ENCODE peak calls at places on chromosomes 2 and 18, in four cellular contexts. Z is SK-N-SH, G is HepG2, V is GM12878. A is an unnamed sample.
A peak's percentile ranks its signal among the peaks of the same experiment; 100 is the strongest.

GRCh38 chr2:157404363-157404762 is 39.5 kb downstream of the CYTIP start:
- DNase-seq in G (no peak), Z (no peak), V (peak; percentile 85), A (no peak)

GRCh38 chr2:157839162-157839801 is 36.8 kb downstream of the ACVR1 start:
- DNase-seq in V (no peak), Z (peak; percentile 63), G (peak; percentile 70), A (peak; percentile 63)

GRCh38 chr2:206971805-206972204 is 32.5 kb downstream of the CPO start:
- DNase-seq in G (no peak), Z (no peak), V (no peak), A (no peak)

GRCh38 chr2:61405813-61406212 is 65.1 kb downstream of the USP34 start:
- DNase-seq in V (no peak), G (no peak), Z (no peak), A (no peak)

GRCh38 chr2:152200562-152201465 is 25.3 kb upstream of the STAM2 start:
- DNase-seq in V (no peak), Z (peak; percentile 32), G (peak; percentile 77), A (no peak)

GRCh38 chr2:165067958-165068612 is 112.8 kb upstream of the SLC38A11 start:
- DNase-seq in V (no peak), G (no peak), Z (peak; percentile 79), A (peak; percentile 67)

GRCh38 chr2:105330681-105331375 is 1.3 kb upstream of the TGFBRAP1 start:
- DNase-seq in Z (no peak), V (no peak), G (no peak), A (no peak)

GRCh38 chr18:62987859-62988258 is 272.5 kb downstream of the PHLPP1 start:
- DNase-seq in V (no peak), G (no peak), Z (no peak), A (no peak)

GRCh38 chr2:28779020-28779419 is 27.4 kb downstream of the PPP1CB start:
- DNase-seq in V (no peak), Z (no peak), G (no peak), A (no peak)

GRCh38 chr2:135485441-135485840 is 45.6 kb downstream of the ZRANB3 start:
- DNase-seq in V (no peak), G (no peak), Z (no peak), A (no peak)

GRCh38 chr2:1693723-1694122 is 50.6 kb downstream of the PXDN start:
- DNase-seq in V (no peak), G (no peak), Z (peak; percentile 77), A (no peak)

GRCh38 chr2:46850742-46851141 is 64.9 kb downstream of the MCFD2 start:
- DNase-seq in V (no peak), G (no peak), Z (no peak), A (no peak)

GRCh38 chr2:26477911-26478253 is at the start of gene OTOF:
- DNase-seq in V (no peak), G (no peak), Z (peak; percentile 66), A (no peak)

GRCh38 chr2:238696786-238697185 is 151.1 kb upstream of the TWIST2 start:
- DNase-seq in V (no peak), Z (no peak), G (no peak), A (no peak)

GRCh38 chr18:10051877-10052631 is 138.2 kb downstream of the VAPA start:
- DNase-seq in Z (no peak), G (peak; percentile 20), V (no peak), A (no peak)

GRCh38 chr2:3023531-3023930 is 354.1 kb downstream of the EIPR1 start:
- DNase-seq in V (no peak), Z (no peak), G (no peak), A (no peak)

GRCh38 chr2:203579730-203580129 is 44.6 kb upstream of the RAPH1 start:
- DNase-seq in Z (no peak), V (no peak), G (no peak), A (no peak)

GRCh38 chr2:214575030-214575949 is 164.4 kb downstream of the VWC2L start:
- DNase-seq in G (no peak), Z (no peak), V (no peak), A (no peak)

GRCh38 chr2:60470340-60470739 is 83.1 kb downstream of the BCL11A start:
- DNase-seq in Z (no peak), G (no peak), V (no peak), A (no peak)

GRCh38 chr2:233356546-233357308 is 2.4 kb downstream of the DGKD start:
- DNase-seq in G (no peak), Z (no peak), V (no peak), A (no peak)

GRCh38 chr2:5981241-5982055 is 289.3 kb downstream of the SOX11 start:
- DNase-seq in V (no peak), G (no peak), Z (peak; percentile 78), A (peak; percentile 57)

GRCh38 chr18:7146067-7146466 is 28.5 kb upstream of the LAMA1 start:
- DNase-seq in V (no peak), G (no peak), Z (no peak), A (no peak)

GRCh38 chr2:187956906-187957534 is 334.7 kb upstream of the GULP1 start:
- DNase-seq in Z (no peak), V (no peak), G (no peak), A (no peak)

GRCh38 chr18:13264986-13265900 is 46.7 kb downstream of the LDLRAD4 start:
- DNase-seq in G (no peak), Z (no peak), V (no peak), A (no peak)
- TF ChIP-seq TCF12 in G (no peak), Z (no peak), V (no peak), A (no peak)

GRCh38 chr2:144748443-144748842 is 228.5 kb upstream of the ZEB2 start:
- DNase-seq in Z (no peak), G (no peak), V (no peak), A (no peak)
- H3K9me3 ChIP-seq in Z (peaks cover 18% of the 10 kb centered on the region), G (peaks cover 56% of the 10 kb centered on the region), V (no peaks in the 10 kb centered on the region), A (peaks cover 35% of the 10 kb centered on the region)

GRCh38 chr2:43129254-43129653 is 97.2 kb downstream of the ZFP36L2 start:
- DNase-seq in G (no peak), Z (no peak), V (no peak), A (no peak)

GRCh38 chr2:43131051-43131889 is 95.1 kb downstream of the ZFP36L2 start:
- DNase-seq in V (no peak), Z (peak; percentile 73), G (peak; percentile 80), A (no peak)

GRCh38 chr2:43127941-43128561 is 98.4 kb downstream of the ZFP36L2 start:
- DNase-seq in G (no peak), Z (no peak), V (no peak), A (no peak)

GRCh38 chr2:43130548-43130875 is 95.9 kb downstream of the ZFP36L2 start:
- DNase-seq in Z (peak; percentile 39), G (no peak), V (no peak), A (no peak)

GRCh38 chr2:43129676-43130547 is 96.5 kb downstream of the ZFP36L2 start:
- DNase-seq in V (no peak), G (peak; percentile 65), Z (peak; percentile 44), A (no peak)
- TF ChIP-seq TCF12 in V (no peak), G (no peak), Z (no peak), A (no peak)

DNA sequence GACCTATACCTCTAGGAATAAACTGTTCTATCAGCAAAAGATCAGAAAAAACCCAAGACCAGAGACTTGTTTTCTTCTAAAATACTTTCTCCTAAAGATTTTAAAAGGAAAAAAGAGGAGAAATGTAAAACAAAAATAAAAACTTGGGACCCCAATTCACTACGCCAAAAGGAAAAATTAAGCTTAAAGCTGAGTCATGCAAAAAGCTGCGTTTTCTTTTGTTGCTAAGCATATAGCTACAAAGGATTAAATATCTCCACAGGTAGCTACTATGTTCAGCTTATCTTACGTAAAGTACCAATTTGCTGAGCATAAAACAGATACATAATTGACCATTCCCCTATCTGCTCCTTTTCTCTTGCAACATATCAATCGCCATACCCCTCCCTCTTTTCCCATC is 950.0 kb upstream of the NXPH2 start:
- DNase-seq in V (no peak), Z (no peak), G (no peak), A (no peak)
- H3K9me3 ChIP-seq in V (no peaks in the 10 kb centered on the region), Z (no peaks in the 10 kb centered on the region), G (no peaks in the 10 kb centered on the region), A (peaks cover 8% of the 10 kb centered on the region)

GRCh38 chr18:64132871-64133270 is 16.0 kb downstream of the LINC00305 start:
- DNase-seq in V (no peak), Z (no peak), G (no peak), A (no peak)

GRCh38 chr18:64137914-64138313 is 11.0 kb downstream of the LINC00305 start:
- DNase-seq in V (no peak), G (no peak), Z (no peak), A (no peak)

GRCh38 chr18:64131314-64131713 is 17.6 kb downstream of the LINC00305 start:
- DNase-seq in Z (no peak), G (no peak), V (no peak), A (no peak)

GRCh38 chr18:64134044-64134757 is 14.7 kb downstream of the LINC00305 start:
- DNase-seq in Z (no peak), G (no peak), V (no peak), A (peak; percentile 39)
- TF ChIP-seq TCF12 in Z (no peak), G (no peak), V (no peak), A (no peak)

DNA sequence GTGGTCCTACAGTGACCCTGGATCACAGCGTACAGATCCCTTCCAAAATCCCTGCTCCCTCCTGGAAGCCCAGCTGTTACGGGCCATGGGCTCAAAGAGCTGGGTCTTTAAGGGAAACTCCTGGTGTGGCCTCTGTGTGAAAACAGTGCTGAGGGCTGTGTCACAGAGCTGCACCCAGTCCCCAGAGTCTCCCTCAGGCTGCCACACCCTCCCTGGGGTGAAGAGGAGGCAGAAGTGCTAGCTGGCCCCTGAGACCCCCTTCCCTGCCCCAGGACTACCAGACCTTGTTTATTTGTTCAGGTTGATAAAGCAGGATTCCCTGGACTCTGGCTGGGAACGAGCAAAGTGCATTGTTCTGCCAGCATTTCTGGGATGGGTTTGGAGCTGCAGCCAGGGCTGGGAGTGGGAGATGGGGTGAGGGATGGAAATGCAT is 7.7 kb downstream of the ATOH8 start:
- DNase-seq in Z (no peak), G (peak; percentile 90), V (no peak), A (no peak)
- H3K9me3 ChIP-seq in Z (no peaks in the 10 kb centered on the region), G (no peaks in the 10 kb centered on the region), V (no peaks in the 10 kb centered on the region), A (no peaks in the 10 kb centered on the region)

GRCh38 chr2:171568085-171568484 is 45.8 kb downstream of the CYBRD1 start:
- DNase-seq in Z (no peak), V (no peak), G (no peak), A (no peak)
- TF ChIP-seq TCF12 in Z (no peak), V (no peak), G (no peak), A (no peak)